ENCODE peak calls at places on chromosomes 16 and 17, in ten cellular contexts. One of them, this sample, is unnamed.

GRCh38 chr16:53752566-53752965 is 48.6 kb downstream of the FTO start:
- DNase-seq in activated CD4-positive, alpha-beta T cell treated with anti-CD3 and anti-CD28 coated beads for 4 hours: no peak
- DNase-seq in non-pigmented ciliary epithelial cell: no peak
- DNase-seq in transverse colon: no peak
- DNase-seq in stimulated activated naive CD4-positive, alpha-beta T cell: no peak
- DNase-seq in HTR-8/SVneo: no peak
- DNase-seq in activated gamma-delta T cell treated with Interleukin-2 at 50 U/mL for 16 hours: no peak
- DNase-seq in fibroblast of the conjunctiva: no peak
- DNase-seq in AG08396: no peak
- DNase-seq in COR-L47: no peak
- DNase-seq in this sample: no peak

GRCh38 chr16:26231647-26232046 is 539.9 kb downstream of the HS3ST4 start:
- DNase-seq in activated CD4-positive, alpha-beta T cell treated with anti-CD3 and anti-CD28 coated beads for 4 hours: no peak
- DNase-seq in non-pigmented ciliary epithelial cell: no peak
- DNase-seq in transverse colon: no peak
- DNase-seq in stimulated activated naive CD4-positive, alpha-beta T cell: no peak
- DNase-seq in HTR-8/SVneo: no peak
- DNase-seq in activated gamma-delta T cell treated with Interleukin-2 at 50 U/mL for 16 hours: no peak
- DNase-seq in fibroblast of the conjunctiva: no peak
- DNase-seq in AG08396: no peak
- DNase-seq in COR-L47: no peak
- DNase-seq in this sample: no peak

GRCh38 chr17:17868637-17869522 is 32.1 kb upstream of the SREBF1 start:
- DNase-seq in activated CD4-positive, alpha-beta T cell treated with anti-CD3 and anti-CD28 coated beads for 4 hours: no peak
- DNase-seq in non-pigmented ciliary epithelial cell: no peak
- DNase-seq in transverse colon: no peak
- DNase-seq in stimulated activated naive CD4-positive, alpha-beta T cell: no peak
- DNase-seq in HTR-8/SVneo: no peak
- DNase-seq in activated gamma-delta T cell treated with Interleukin-2 at 50 U/mL for 16 hours: no peak
- DNase-seq in fibroblast of the conjunctiva: no peak
- DNase-seq in AG08396: no peak
- DNase-seq in COR-L47: no peak
- DNase-seq in this sample: no peak

GRCh38 chr17:32446949-32447348 is 2.6 kb downstream of the PSMD11 start:
- DNase-seq in activated CD4-positive, alpha-beta T cell treated with anti-CD3 and anti-CD28 coated beads for 4 hours: no peak
- DNase-seq in non-pigmented ciliary epithelial cell: no peak
- DNase-seq in transverse colon: no peak
- DNase-seq in stimulated activated naive CD4-positive, alpha-beta T cell: no peak
- DNase-seq in HTR-8/SVneo: no peak
- DNase-seq in activated gamma-delta T cell treated with Interleukin-2 at 50 U/mL for 16 hours: no peak
- DNase-seq in fibroblast of the conjunctiva: no peak
- DNase-seq in AG08396: no peak
- DNase-seq in COR-L47: no peak
- DNase-seq in this sample: no peak

GRCh38 chr16:57316390-57317017 is 32.0 kb upstream of the PLLP start:
- DNase-seq in activated CD4-positive, alpha-beta T cell treated with anti-CD3 and anti-CD28 coated beads for 4 hours: no peak
- DNase-seq in non-pigmented ciliary epithelial cell: peak; percentile 40
- DNase-seq in transverse colon: no peak
- DNase-seq in stimulated activated naive CD4-positive, alpha-beta T cell: no peak
- DNase-seq in HTR-8/SVneo: no peak
- DNase-seq in activated gamma-delta T cell treated with Interleukin-2 at 50 U/mL for 16 hours: no peak
- DNase-seq in fibroblast of the conjunctiva: peak; percentile 83
- DNase-seq in AG08396: peak; percentile 70
- DNase-seq in COR-L47: no peak
- DNase-seq in this sample: no peak

GRCh38 chr16:75660321-75660720 is 12.7 kb downstream of the TERF2IP start:
- DNase-seq in activated CD4-positive, alpha-beta T cell treated with anti-CD3 and anti-CD28 coated beads for 4 hours: no peak
- DNase-seq in non-pigmented ciliary epithelial cell: no peak
- DNase-seq in transverse colon: no peak
- DNase-seq in stimulated activated naive CD4-positive, alpha-beta T cell: no peak
- DNase-seq in HTR-8/SVneo: no peak
- DNase-seq in activated gamma-delta T cell treated with Interleukin-2 at 50 U/mL for 16 hours: no peak
- DNase-seq in fibroblast of the conjunctiva: no peak
- DNase-seq in AG08396: no peak
- DNase-seq in COR-L47: no peak
- DNase-seq in this sample: no peak

GRCh38 chr17:78895322-78895721 is 7.7 kb downstream of the CEP295NL start:
- DNase-seq in activated CD4-positive, alpha-beta T cell treated with anti-CD3 and anti-CD28 coated beads for 4 hours: no peak
- DNase-seq in non-pigmented ciliary epithelial cell: no peak
- DNase-seq in transverse colon: no peak
- DNase-seq in stimulated activated naive CD4-positive, alpha-beta T cell: no peak
- DNase-seq in HTR-8/SVneo: no peak
- DNase-seq in activated gamma-delta T cell treated with Interleukin-2 at 50 U/mL for 16 hours: no peak
- DNase-seq in fibroblast of the conjunctiva: no peak
- DNase-seq in AG08396: no peak
- DNase-seq in COR-L47: no peak
- DNase-seq in this sample: no peak

GRCh38 chr16:79613009-79613408 is 12.5 kb upstream of the MAF start:
- DNase-seq in activated CD4-positive, alpha-beta T cell treated with anti-CD3 and anti-CD28 coated beads for 4 hours: no peak
- DNase-seq in non-pigmented ciliary epithelial cell: no peak
- DNase-seq in transverse colon: no peak
- DNase-seq in stimulated activated naive CD4-positive, alpha-beta T cell: no peak
- DNase-seq in HTR-8/SVneo: no peak
- DNase-seq in activated gamma-delta T cell treated with Interleukin-2 at 50 U/mL for 16 hours: no peak
- DNase-seq in fibroblast of the conjunctiva: no peak
- DNase-seq in AG08396: no peak
- DNase-seq in COR-L47: no peak
- DNase-seq in this sample: no peak

GRCh38 chr16:68364601-68364998 is 53.8 kb downstream of the PRMT7 start:
- DNase-seq in activated CD4-positive, alpha-beta T cell treated with anti-CD3 and anti-CD28 coated beads for 4 hours: no peak
- DNase-seq in non-pigmented ciliary epithelial cell: no peak
- DNase-seq in transverse colon: no peak
- DNase-seq in stimulated activated naive CD4-positive, alpha-beta T cell: no peak
- DNase-seq in HTR-8/SVneo: no peak
- DNase-seq in activated gamma-delta T cell treated with Interleukin-2 at 50 U/mL for 16 hours: no peak
- DNase-seq in fibroblast of the conjunctiva: no peak
- DNase-seq in AG08396: no peak
- DNase-seq in COR-L47: no peak
- DNase-seq in this sample: no peak

GRCh38 chr17:60158751-60159478 is 9.1 kb downstream of the CA4 start:
- DNase-seq in activated CD4-positive, alpha-beta T cell treated with anti-CD3 and anti-CD28 coated beads for 4 hours: no peak
- DNase-seq in non-pigmented ciliary epithelial cell: no peak
- DNase-seq in transverse colon: no peak
- DNase-seq in stimulated activated naive CD4-positive, alpha-beta T cell: no peak
- DNase-seq in HTR-8/SVneo: no peak
- DNase-seq in activated gamma-delta T cell treated with Interleukin-2 at 50 U/mL for 16 hours: no peak
- DNase-seq in fibroblast of the conjunctiva: no peak
- DNase-seq in AG08396: no peak
- DNase-seq in COR-L47: no peak
- DNase-seq in this sample: no peak

GRCh38 chr16:8647721-8648318 is 26.3 kb downstream of the METTL22 start:
- DNase-seq in activated CD4-positive, alpha-beta T cell treated with anti-CD3 and anti-CD28 coated beads for 4 hours: no peak
- DNase-seq in non-pigmented ciliary epithelial cell: no peak
- DNase-seq in transverse colon: no peak
- DNase-seq in stimulated activated naive CD4-positive, alpha-beta T cell: no peak
- DNase-seq in HTR-8/SVneo: no peak
- DNase-seq in activated gamma-delta T cell treated with Interleukin-2 at 50 U/mL for 16 hours: no peak
- DNase-seq in fibroblast of the conjunctiva: no peak
- DNase-seq in AG08396: no peak
- DNase-seq in COR-L47: no peak
- DNase-seq in this sample: no peak

GRCh38 chr17:49730078-49730786 is 22.5 kb upstream of the SLC35B1 start:
- DNase-seq in activated CD4-positive, alpha-beta T cell treated with anti-CD3 and anti-CD28 coated beads for 4 hours: no peak
- DNase-seq in non-pigmented ciliary epithelial cell: no peak
- DNase-seq in transverse colon: peak; percentile 59
- DNase-seq in stimulated activated naive CD4-positive, alpha-beta T cell: no peak
- DNase-seq in HTR-8/SVneo: no peak
- DNase-seq in activated gamma-delta T cell treated with Interleukin-2 at 50 U/mL for 16 hours: no peak
- DNase-seq in fibroblast of the conjunctiva: peak; percentile 90
- DNase-seq in AG08396: peak; percentile 79
- DNase-seq in COR-L47: no peak
- DNase-seq in this sample: no peak